ENCODE peak calls at places on chromosomes 13 and 19, in eight cellular contexts. One of them, this sample, is unnamed.

GRCh38 chr19:6668696-6669095 is 1.3 kb downstream of the TNFSF14 start:
- DNase-seq in transverse colon: no peak
- DNase-seq in pancreas: no peak
- DNase-seq in AG04450: no peak
- DNase-seq in H1: no peak
- DNase-seq in astrocyte of the cerebellum: no peak
- DNase-seq in HL-60: peak
- DNase-seq in neuronal stem cell: no peak
- DNase-seq in this sample: no peak

GRCh38 chr13:20462533-20462915 is 63.1 kb downstream of the CRYL1 start:
- DNase-seq in transverse colon: no peak
- DNase-seq in pancreas: no peak
- DNase-seq in AG04450: no peak
- DNase-seq in H1: no peak
- DNase-seq in astrocyte of the cerebellum: no peak
- DNase-seq in HL-60: no peak
- DNase-seq in neuronal stem cell: no peak
- DNase-seq in this sample: no peak

GRCh38 chr13:29472317-29472961 is 123.0 kb downstream of the SLC7A1 start:
- DNase-seq in transverse colon: peak
- DNase-seq in pancreas: peak
- DNase-seq in AG04450: no peak
- DNase-seq in H1: no peak
- DNase-seq in astrocyte of the cerebellum: peak
- DNase-seq in HL-60: peak
- DNase-seq in neuronal stem cell: no peak
- DNase-seq in this sample: no peak

GRCh38 chr19:30525383-30525782 is 153.2 kb downstream of the ZNF536 start:
- DNase-seq in transverse colon: no peak
- DNase-seq in pancreas: no peak
- DNase-seq in AG04450: no peak
- DNase-seq in H1: no peak
- DNase-seq in astrocyte of the cerebellum: no peak
- DNase-seq in HL-60: no peak
- DNase-seq in neuronal stem cell: no peak
- DNase-seq in this sample: no peak

GRCh38 chr19:53671621-53672111 is 39.9 kb downstream of the DPRX start:
- DNase-seq in transverse colon: no peak
- DNase-seq in pancreas: no peak
- DNase-seq in AG04450: no peak
- DNase-seq in H1: no peak
- DNase-seq in astrocyte of the cerebellum: no peak
- DNase-seq in HL-60: no peak
- DNase-seq in neuronal stem cell: no peak
- DNase-seq in this sample: no peak

GRCh38 chr13:59176775-59177174 is 987.0 kb downstream of the DIAPH3 start:
- DNase-seq in transverse colon: no peak
- DNase-seq in pancreas: no peak
- DNase-seq in AG04450: no peak
- DNase-seq in H1: no peak
- DNase-seq in astrocyte of the cerebellum: no peak
- DNase-seq in HL-60: peak
- DNase-seq in neuronal stem cell: no peak
- DNase-seq in this sample: no peak

GRCh38 chr19:7993560-7993959 is 11.9 kb downstream of the ELAVL1 start:
- DNase-seq in transverse colon: no peak
- DNase-seq in pancreas: no peak
- DNase-seq in AG04450: no peak
- DNase-seq in H1: no peak
- DNase-seq in astrocyte of the cerebellum: no peak
- DNase-seq in HL-60: no peak
- DNase-seq in neuronal stem cell: no peak
- DNase-seq in this sample: no peak

GRCh38 chr19:42081584-42082258 is 5.8 kb downstream of the ZNF574 start:
- DNase-seq in transverse colon: no peak
- DNase-seq in pancreas: no peak
- DNase-seq in AG04450: no peak
- DNase-seq in H1: no peak
- DNase-seq in astrocyte of the cerebellum: peak
- DNase-seq in HL-60: peak
- DNase-seq in neuronal stem cell: no peak
- DNase-seq in this sample: no peak

GRCh38 chr13:51041126-51041525 is 69.9 kb downstream of the C13orf42 start:
- DNase-seq in transverse colon: no peak
- DNase-seq in pancreas: no peak
- DNase-seq in AG04450: no peak
- DNase-seq in H1: no peak
- DNase-seq in astrocyte of the cerebellum: no peak
- DNase-seq in HL-60: no peak
- DNase-seq in neuronal stem cell: no peak
- DNase-seq in this sample: no peak

GRCh38 chr19:38247126-38247525 is 9.0 kb downstream of the PPP1R14A start:
- DNase-seq in transverse colon: no peak
- DNase-seq in pancreas: no peak
- DNase-seq in AG04450: no peak
- DNase-seq in H1: no peak
- DNase-seq in astrocyte of the cerebellum: no peak
- DNase-seq in HL-60: no peak
- DNase-seq in neuronal stem cell: no peak
- DNase-seq in this sample: no peak

GRCh38 chr13:63414247-63414646 is 1998.6 kb upstream of the PCDH20 start:
- DNase-seq in transverse colon: no peak
- DNase-seq in pancreas: no peak
- DNase-seq in AG04450: no peak
- DNase-seq in H1: no peak
- DNase-seq in astrocyte of the cerebellum: no peak
- DNase-seq in HL-60: no peak
- DNase-seq in neuronal stem cell: no peak
- DNase-seq in this sample: no peak

GRCh38 chr13:68078457-68078856 is 848.3 kb upstream of the PCDH9 start:
- DNase-seq in transverse colon: no peak
- DNase-seq in pancreas: no peak
- DNase-seq in AG04450: no peak
- DNase-seq in H1: no peak
- DNase-seq in astrocyte of the cerebellum: no peak
- DNase-seq in HL-60: no peak
- DNase-seq in neuronal stem cell: no peak
- DNase-seq in this sample: no peak

GRCh38 chr19:19502281-19502680 is 13.1 kb downstream of the TSSK6 start:
- DNase-seq in transverse colon: no peak
- DNase-seq in pancreas: no peak
- DNase-seq in AG04450: no peak
- DNase-seq in H1: no peak
- DNase-seq in astrocyte of the cerebellum: no peak
- DNase-seq in HL-60: no peak
- DNase-seq in neuronal stem cell: no peak
- DNase-seq in this sample: no peak

GRCh38 chr19:18468517-18468916 is 30.6 kb upstream of the ISYNA1 start:
- DNase-seq in transverse colon: no peak
- DNase-seq in pancreas: peak
- DNase-seq in AG04450: no peak
- DNase-seq in H1: no peak
- DNase-seq in astrocyte of the cerebellum: no peak
- DNase-seq in HL-60: no peak
- DNase-seq in neuronal stem cell: no peak
- DNase-seq in this sample: no peak

GRCh38 chr19:6216996-6217751 is 62.6 kb downstream of the MLLT1 start:
- DNase-seq in transverse colon: no peak
- DNase-seq in pancreas: no peak
- DNase-seq in AG04450: no peak
- DNase-seq in H1: peak
- DNase-seq in astrocyte of the cerebellum: no peak
- DNase-seq in HL-60: no peak
- DNase-seq in neuronal stem cell: peak
- DNase-seq in this sample: no peak

GRCh38 chr13:106105153-106105552 is 430.3 kb downstream of the EFNB2 start:
- DNase-seq in transverse colon: no peak
- DNase-seq in pancreas: no peak
- DNase-seq in AG04450: no peak
- DNase-seq in H1: no peak
- DNase-seq in astrocyte of the cerebellum: no peak
- DNase-seq in HL-60: no peak
- DNase-seq in neuronal stem cell: no peak
- DNase-seq in this sample: no peak

GRCh38 chr19:18401580-18402112 is 4.2 kb upstream of the LRRC25 start:
- DNase-seq in transverse colon: peak
- DNase-seq in pancreas: no peak
- DNase-seq in AG04450: no peak
- DNase-seq in H1: no peak
- DNase-seq in astrocyte of the cerebellum: no peak
- DNase-seq in HL-60: peak
- DNase-seq in neuronal stem cell: no peak
- DNase-seq in this sample: no peak

GRCh38 chr13:92716749-92717148 is 509.9 kb upstream of the GPC6 start:
- DNase-seq in transverse colon: no peak
- DNase-seq in pancreas: no peak
- DNase-seq in AG04450: no peak
- DNase-seq in H1: no peak
- DNase-seq in astrocyte of the cerebellum: peak
- DNase-seq in HL-60: no peak
- DNase-seq in neuronal stem cell: no peak
- DNase-seq in this sample: no peak
- H3K4me3 ChIP-seq in transverse colon: no peak
- H3K4me3 ChIP-seq in pancreas: no peak
- H3K4me3 ChIP-seq in AG04450: no peak
- H3K4me3 ChIP-seq in H1: no peak
- H3K4me3 ChIP-seq in astrocyte of the cerebellum: no peak
- H3K4me3 ChIP-seq in HL-60: no peak
- H3K4me3 ChIP-seq in neuronal stem cell: no peak
- H3K4me3 ChIP-seq in this sample: no peak

DNA sequence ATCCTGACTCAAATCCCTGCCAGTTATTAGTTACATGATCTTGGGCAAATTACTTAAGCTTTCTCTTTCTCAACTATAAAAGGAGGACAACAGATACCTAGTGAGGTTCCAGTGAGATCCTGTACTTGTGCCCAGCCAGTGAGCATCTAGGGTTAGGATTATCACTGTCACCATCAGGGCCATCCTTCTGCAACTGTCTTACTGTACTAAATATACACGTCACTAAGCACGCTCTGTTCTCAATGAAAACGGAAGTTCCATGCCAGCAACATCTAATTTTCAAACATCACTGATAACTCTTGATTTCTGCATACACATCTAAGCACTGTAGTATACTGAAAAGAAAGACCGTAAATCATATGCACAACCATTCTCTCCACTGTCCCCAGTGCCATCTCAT is 70.0 kb downstream of the FOXO1 start:
- DNase-seq in transverse colon: no peak
- DNase-seq in pancreas: no peak
- DNase-seq in AG04450: no peak
- DNase-seq in H1: no peak
- DNase-seq in astrocyte of the cerebellum: no peak
- DNase-seq in HL-60: no peak
- DNase-seq in neuronal stem cell: no peak
- DNase-seq in this sample: no peak
- H3K4me3 ChIP-seq in transverse colon: no peak
- H3K4me3 ChIP-seq in pancreas: no peak
- H3K4me3 ChIP-seq in AG04450: no peak
- H3K4me3 ChIP-seq in H1: no peak
- H3K4me3 ChIP-seq in astrocyte of the cerebellum: no peak
- H3K4me3 ChIP-seq in HL-60: no peak
- H3K4me3 ChIP-seq in neuronal stem cell: no peak
- H3K4me3 ChIP-seq in this sample: no peak

DNA sequence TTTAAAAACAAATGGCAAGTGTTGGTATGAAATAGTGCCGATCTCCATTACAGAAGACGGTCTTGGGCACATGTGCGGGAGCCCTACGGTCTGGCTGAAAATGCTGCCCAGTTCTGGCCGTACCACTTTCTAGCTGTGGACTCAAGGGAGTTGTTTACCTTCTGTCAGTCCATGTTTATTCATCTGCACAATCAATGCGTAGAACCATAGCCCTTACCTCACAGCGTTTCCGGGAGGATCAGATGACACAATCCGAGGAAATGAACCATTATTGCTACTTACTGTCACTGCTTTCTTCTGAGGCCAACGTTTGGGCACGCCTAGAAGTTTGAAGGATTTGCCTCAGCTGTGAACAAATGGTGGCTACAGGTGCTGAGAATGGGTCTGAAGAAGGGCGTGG is 31.2 kb downstream of the GADD45B start:
- DNase-seq in transverse colon: peak
- DNase-seq in pancreas: peak
- DNase-seq in AG04450: no peak
- DNase-seq in H1: no peak
- DNase-seq in astrocyte of the cerebellum: no peak
- DNase-seq in HL-60: peak
- DNase-seq in neuronal stem cell: no peak
- DNase-seq in this sample: no peak
- H3K4me3 ChIP-seq in transverse colon: no peak
- H3K4me3 ChIP-seq in pancreas: no peak
- H3K4me3 ChIP-seq in AG04450: peak
- H3K4me3 ChIP-seq in H1: no peak
- H3K4me3 ChIP-seq in astrocyte of the cerebellum: no peak
- H3K4me3 ChIP-seq in HL-60: no peak
- H3K4me3 ChIP-seq in neuronal stem cell: no peak
- H3K4me3 ChIP-seq in this sample: no peak

GRCh38 chr13:100883453-100883852 is 208.9 kb upstream of the TMTC4 start:
- DNase-seq in transverse colon: no peak
- DNase-seq in pancreas: no peak
- DNase-seq in AG04450: no peak
- DNase-seq in H1: no peak
- DNase-seq in astrocyte of the cerebellum: no peak
- DNase-seq in HL-60: no peak
- DNase-seq in neuronal stem cell: no peak
- DNase-seq in this sample: no peak

GRCh38 chr13:100879255-100879654 is 204.7 kb upstream of the TMTC4 start:
- DNase-seq in transverse colon: no peak
- DNase-seq in pancreas: no peak
- DNase-seq in AG04450: no peak
- DNase-seq in H1: no peak
- DNase-seq in astrocyte of the cerebellum: no peak
- DNase-seq in HL-60: no peak
- DNase-seq in neuronal stem cell: no peak
- DNase-seq in this sample: no peak

GRCh38 chr13:100876044-100876403 is 201.4 kb upstream of the TMTC4 start:
- DNase-seq in transverse colon: no peak
- DNase-seq in pancreas: no peak
- DNase-seq in AG04450: no peak
- DNase-seq in H1: no peak
- DNase-seq in astrocyte of the cerebellum: no peak
- DNase-seq in HL-60: no peak
- DNase-seq in neuronal stem cell: no peak
- DNase-seq in this sample: no peak

GRCh38 chr13:100881291-100881864 is 206.8 kb upstream of the TMTC4 start:
- DNase-seq in transverse colon: no peak
- DNase-seq in pancreas: no peak
- DNase-seq in AG04450: no peak
- DNase-seq in H1: no peak
- DNase-seq in astrocyte of the cerebellum: no peak
- DNase-seq in HL-60: no peak
- DNase-seq in neuronal stem cell: no peak
- DNase-seq in this sample: no peak

GRCh38 chr13:100880166-100880565 is 205.6 kb upstream of the TMTC4 start:
- DNase-seq in transverse colon: no peak
- DNase-seq in pancreas: no peak
- DNase-seq in AG04450: no peak
- DNase-seq in H1: no peak
- DNase-seq in astrocyte of the cerebellum: no peak
- DNase-seq in HL-60: no peak
- DNase-seq in neuronal stem cell: no peak
- DNase-seq in this sample: no peak
- H3K4me3 ChIP-seq in transverse colon: no peak
- H3K4me3 ChIP-seq in pancreas: no peak
- H3K4me3 ChIP-seq in AG04450: no peak
- H3K4me3 ChIP-seq in H1: no peak
- H3K4me3 ChIP-seq in astrocyte of the cerebellum: no peak
- H3K4me3 ChIP-seq in HL-60: no peak
- H3K4me3 ChIP-seq in neuronal stem cell: no peak
- H3K4me3 ChIP-seq in this sample: no peak